ENCODE peak calls at places on chromosomes 2 and 18, in four cellular contexts. W is mesenteric fat pad, E is tibial artery, Y is fibroblast of lung. M is an unnamed sample.

GRCh38 chr2:37020212-37020886 is 54.0 kb upstream of the STRN start:
- DNase-seq in W (no peak), E (no peak), Y (peak), M (no peak)

GRCh38 chr2:58063641-58064040 is 17.0 kb downstream of the VRK2 start:
- DNase-seq in W (no peak), E (no peak), Y (peak), M (no peak)

GRCh38 chr2:43136862-43137261 is 89.5 kb downstream of the ZFP36L2 start:
- DNase-seq in W (no peak), E (no peak), Y (no peak), M (no peak)

GRCh38 chr2:106278477-106278876 is 84.4 kb upstream of the UXS1 start:
- DNase-seq in W (no peak), E (no peak), Y (no peak), M (no peak)

GRCh38 chr2:223560704-223561435 is 41.3 kb downstream of the SCG2 start:
- DNase-seq in W (no peak), E (no peak), Y (peak), M (no peak)

GRCh38 chr2:121635371-121635770 is 13.9 kb downstream of the CLASP1 start:
- DNase-seq in W (no peak), E (no peak), Y (no peak), M (no peak)

GRCh38 chr2:70508711-70509462 is 44.7 kb downstream of the TGFA start:
- DNase-seq in W (no peak), E (no peak), Y (no peak), M (no peak)

GRCh38 chr2:192124576-192124975 is 70.2 kb downstream of the TMEFF2 start:
- DNase-seq in W (no peak), E (no peak), Y (no peak), M (no peak)

GRCh38 chr18:63100626-63100900 is 219.0 kb downstream of the BCL2 start:
- DNase-seq in W (no peak), E (no peak), Y (no peak), M (no peak)

GRCh38 chr2:5730386-5730785 is 38.2 kb downstream of the SOX11 start:
- DNase-seq in W (no peak), E (no peak), Y (no peak), M (no peak)

GRCh38 chr18:9082763-9083510 is 19.6 kb upstream of the NDUFV2 start:
- DNase-seq in W (no peak), E (no peak), Y (no peak), M (no peak)

GRCh38 chr18:69161383-69162028 is 239.2 kb upstream of the DOK6 start:
- DNase-seq in W (no peak), E (no peak), Y (peak), M (no peak)

GRCh38 chr18:61820842-61821241 is 72.0 kb downstream of the RNF152 start:
- DNase-seq in W (no peak), E (no peak), Y (no peak), M (no peak)

GRCh38 chr2:10547011-10547410 is 98.9 kb upstream of the ODC1 start:
- DNase-seq in W (no peak), E (no peak), Y (no peak), M (no peak)

GRCh38 chr2:208819190-208819589 is 412.6 kb downstream of the PTH2R start:
- DNase-seq in W (no peak), E (no peak), Y (no peak), M (no peak)

GRCh38 chr2:107801498-107801897 is 25.2 kb upstream of the RGPD4 start:
- DNase-seq in W (no peak), E (no peak), Y (no peak), M (no peak)

GRCh38 chr2:218168635-218169462 is 2.1 kb upstream of the CXCR1 start:
- DNase-seq in W (no peak), E (no peak), Y (peak), M (peak)

GRCh38 chr18:2919600-2919999 is 72.8 kb downstream of the EMILIN2 start:
- DNase-seq in W (no peak), E (no peak), Y (no peak), M (no peak)

GRCh38 chr2:178514664-178515063 is 34.4 kb downstream of the PLEKHA3 start:
- DNase-seq in W (no peak), E (no peak), Y (peak), M (no peak)

GRCh38 chr2:134277223-134277622 is 23.4 kb downstream of the MGAT5 start:
- DNase-seq in W (no peak), E (no peak), Y (no peak), M (no peak)

GRCh38 chr18:45174755-45175154 is 440.5 kb upstream of the SLC14A2 start:
- DNase-seq in W (no peak), E (no peak), Y (no peak), M (no peak)

GRCh38 chr2:99554238-99554637 is 64.4 kb upstream of the REV1 start:
- DNase-seq in W (no peak), E (no peak), Y (no peak), M (no peak)

GRCh38 chr2:232689152-232689910 is 7.8 kb upstream of the GIGYF2 start:
- DNase-seq in W (peak), E (peak), Y (peak), M (peak)

GRCh38 chr2:174688079-174688478 is 76.2 kb downstream of the CHRNA1 start:
- DNase-seq in W (no peak), E (no peak), Y (peak), M (no peak)

GRCh38 chr2:38073211-38074005 is 2.5 kb downstream of the CYP1B1 start:
- DNase-seq in W (no peak), E (no peak), Y (no peak), M (no peak)

GRCh38 chr2:94979406-94980375 is 45.8 kb upstream of the MAL start:
- DNase-seq in W (no peak), E (no peak), Y (no peak), M (no peak)

GRCh38 chr2:159287733-159288132 is 1.2 kb upstream of the WDSUB1 start:
- DNase-seq in W (no peak), E (no peak), Y (no peak), M (no peak)

GRCh38 chr2:218447072-218447471 is 28.1 kb downstream of the VIL1 start:
- DNase-seq in W (no peak), E (no peak), Y (no peak), M (no peak)

M was measured in midbrain.